ENCODE peak calls at places on chromosome 4, in seven cellular contexts. L, G, U, Y, M, K and S are unnamed samples.

GRCh38 chr4:70586841-70587240 is 5.2 kb upstream of the AMBN start:
- DNase-seq in L (no peak), G (no peak), U (no peak), Y (no peak), M (no peak), K (no peak), S (no peak)

GRCh38 chr4:15689540-15689939 is 7.9 kb downstream of the FAM200B start:
- DNase-seq in L (no peak), G (no peak), U (no peak), Y (no peak), M (no peak), K (no peak), S (no peak)

GRCh38 chr4:3302164-3302785 is 9.5 kb downstream of the RGS12 start:
- DNase-seq in L (no peak), G (peak), U (no peak), Y (no peak), M (no peak), K (no peak), S (peak)

GRCh38 chr4:4714330-4714729 is 145.1 kb upstream of the MSX1 start:
- DNase-seq in L (no peak), G (no peak), U (no peak), Y (no peak), M (no peak), K (no peak), S (no peak)

GRCh38 chr4:150367326-150367725 is 214.6 kb upstream of the MAB21L2 start:
- DNase-seq in L (no peak), G (no peak), U (no peak), Y (no peak), M (no peak), K (peak), S (no peak)

GRCh38 chr4:35943606-35944005 is 300.7 kb downstream of the ARAP2 start:
- DNase-seq in L (no peak), G (no peak), U (no peak), Y (no peak), M (no peak), K (no peak), S (no peak)

GRCh38 chr4:111806331-111806730 is 338.9 kb upstream of the FAM241A start:
- DNase-seq in L (no peak), G (no peak), U (peak), Y (no peak), M (peak), K (peak), S (no peak)

GRCh38 chr4:2837110-2837903 is 6.3 kb upstream of the ADD1 start:
- DNase-seq in L (no peak), G (no peak), U (no peak), Y (peak), M (no peak), K (no peak), S (no peak)

GRCh38 chr4:141080668-141081067 is 52.6 kb downstream of the RNF150 start:
- DNase-seq in L (no peak), G (no peak), U (no peak), Y (no peak), M (no peak), K (no peak), S (no peak)

GRCh38 chr4:58564695-58565094 is 1454.5 kb upstream of the IGFBP7 start:
- DNase-seq in L (no peak), G (no peak), U (no peak), Y (no peak), M (no peak), K (no peak), S (no peak)

GRCh38 chr4:4658051-4658450 is 116.2 kb upstream of the STX18 start:
- DNase-seq in L (no peak), G (no peak), U (peak), Y (no peak), M (no peak), K (no peak), S (no peak)

GRCh38 chr4:77800077-77800476 is 19.1 kb downstream of the CNOT6L start:
- DNase-seq in L (no peak), G (no peak), U (no peak), Y (no peak), M (no peak), K (no peak), S (no peak)

GRCh38 chr4:109548655-109549054 is 11.4 kb upstream of the MCUB start:
- DNase-seq in L (no peak), G (peak), U (no peak), Y (no peak), M (no peak), K (no peak), S (no peak)

GRCh38 chr4:157048248-157048647 is 27.7 kb upstream of the GLRB start:
- DNase-seq in L (peak), G (no peak), U (no peak), Y (peak), M (no peak), K (no peak), S (no peak)

GRCh38 chr4:85968945-85969830 is 390.7 kb downstream of the MAPK10 start:
- DNase-seq in L (no peak), G (peak), U (no peak), Y (no peak), M (peak), K (no peak), S (no peak)

GRCh38 chr4:161926033-161926828 is 237.6 kb downstream of the FSTL5 start:
- DNase-seq in L (no peak), G (no peak), U (no peak), Y (no peak), M (no peak), K (no peak), S (no peak)

GRCh38 chr4:128661529-128661928 is 148.0 kb upstream of the JADE1 start:
- DNase-seq in L (no peak), G (no peak), U (no peak), Y (no peak), M (no peak), K (no peak), S (no peak)

GRCh38 chr4:98151145-98151929 is 8.1 kb upstream of the STPG2 start:
- DNase-seq in L (no peak), G (no peak), U (no peak), Y (no peak), M (no peak), K (no peak), S (no peak)

GRCh38 chr4:24730256-24731001 is 64.9 kb upstream of the SOD3 start:
- DNase-seq in L (peak), G (no peak), U (no peak), Y (peak), M (no peak), K (no peak), S (no peak)

GRCh38 chr4:140903522-140903928 is 147.3 kb upstream of the TBC1D9 start:
- DNase-seq in L (no peak), G (no peak), U (no peak), Y (no peak), M (no peak), K (no peak), S (no peak)

GRCh38 chr4:182089326-182089725 is 153.9 kb upstream of the TENM3 start:
- DNase-seq in L (no peak), G (no peak), U (peak), Y (no peak), M (peak), K (no peak), S (no peak)

GRCh38 chr4:8840006-8840793 is 31.4 kb downstream of the HMX1 start:
- DNase-seq in L (peak), G (no peak), U (no peak), Y (peak), M (no peak), K (no peak), S (peak)

GRCh38 chr4:165137205-165137604 is 24.5 kb upstream of the TMEM192 start:
- DNase-seq in L (no peak), G (no peak), U (no peak), Y (no peak), M (no peak), K (no peak), S (no peak)

GRCh38 chr4:63937961-63938360 is 471.3 kb downstream of the TECRL start:
- DNase-seq in L (no peak), G (no peak), U (no peak), Y (no peak), M (no peak), K (no peak), S (no peak)

GRCh38 chr4:86759298-86759697 is 89.9 kb downstream of the SLC10A6 start:
- DNase-seq in L (no peak), G (no peak), U (no peak), Y (no peak), M (no peak), K (no peak), S (no peak)

GRCh38 chr4:2411786-2412510 is 6.5 kb downstream of the ZFYVE28 start:
- DNase-seq in L (no peak), G (no peak), U (no peak), Y (no peak), M (no peak), K (no peak), S (no peak)

GRCh38 chr4:140720387-140721087 is 35.6 kb downstream of the TBC1D9 start:
- DNase-seq in L (no peak), G (no peak), U (no peak), Y (no peak), M (peak), K (no peak), S (peak)

GRCh38 chr4:138182838-138183426 is 59.2 kb downstream of the SLC7A11 start:
- DNase-seq in L (no peak), G (peak), U (peak), Y (no peak), M (peak), K (no peak), S (no peak)

GRCh38 chr4:140943887-140944515 is 187.8 kb upstream of the TBC1D9 start:
- DNase-seq in L (no peak), G (no peak), U (no peak), Y (no peak), M (no peak), K (no peak), S (no peak)

GRCh38 chr4:107036602-107037151 is 564 bp upstream of the DKK2 start:
- DNase-seq in L (peak), G (peak), U (no peak), Y (no peak), M (no peak), K (no peak), S (no peak)

GRCh38 chr4:62709618-62710252 is 1509.6 kb downstream of the ADGRL3 start:
- DNase-seq in L (no peak), G (no peak), U (no peak), Y (no peak), M (peak), K (no peak), S (no peak)

GRCh38 chr4:76011700-76012387 is 4.5 kb upstream of the CXCL9 start:
- DNase-seq in L (no peak), G (peak), U (no peak), Y (peak), M (no peak), K (no peak), S (no peak)

DNA sequence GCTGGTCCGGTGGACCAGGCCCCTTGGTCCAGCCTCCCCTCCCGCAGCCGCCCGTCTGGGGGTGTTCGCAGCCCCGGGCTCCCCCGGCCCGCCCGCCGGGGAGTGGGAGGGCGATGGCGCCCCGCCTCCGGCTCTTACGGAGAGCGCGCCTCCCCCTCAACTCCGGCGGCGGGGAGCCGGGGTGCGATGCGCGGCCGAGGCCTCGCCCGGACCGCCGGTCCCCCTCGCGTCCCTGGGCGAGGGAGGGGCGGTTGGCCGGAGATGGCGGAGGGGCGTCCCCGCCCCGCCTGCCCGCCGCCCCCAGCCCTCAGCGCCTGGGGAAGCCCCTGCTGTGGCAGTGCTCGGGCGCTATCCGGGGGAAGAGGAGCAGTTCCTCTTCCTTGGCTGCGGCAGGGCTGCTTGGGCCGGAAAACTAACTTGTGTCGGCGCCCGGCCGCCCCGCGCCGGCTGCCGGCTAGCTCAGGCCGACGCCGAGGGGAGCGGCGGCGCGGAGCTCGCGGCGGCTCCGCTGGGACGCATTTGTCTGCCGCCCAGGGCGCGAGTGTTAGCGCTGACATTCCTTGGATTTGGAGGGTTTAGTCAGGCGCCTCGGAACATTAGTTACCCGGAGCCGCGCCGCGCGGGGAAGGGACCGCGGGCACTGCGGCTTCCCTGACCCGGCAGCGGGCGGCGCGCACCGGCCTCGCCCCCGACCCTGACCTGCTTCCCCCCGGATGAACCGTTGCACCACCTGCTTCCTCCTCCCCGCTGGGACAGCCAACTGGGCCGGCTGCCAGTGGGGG is 1.0 kb downstream of the GALNT7 start:
- DNase-seq in L (peak), G (peak), U (no peak), Y (peak), M (no peak), K (no peak), S (peak)
- TF ChIP-seq POLR2AphosphoS5 in L (no peak), G (peak), U (no peak), Y (no peak), M (no peak), K (no peak), S (peak)

GRCh38 chr4:987689-988513 is 1.1 kb downstream of the IDUA start:
- DNase-seq in L (no peak), G (no peak), U (no peak), Y (no peak), M (no peak), K (no peak), S (no peak)

GRCh38 chr4:988726-989721 is 2.2 kb downstream of the IDUA start:
- DNase-seq in L (no peak), G (no peak), U (no peak), Y (no peak), M (no peak), K (no peak), S (no peak)

GRCh38 chr4:986428-986948 is 356 bp upstream of the IDUA start:
- DNase-seq in L (no peak), G (no peak), U (no peak), Y (no peak), M (no peak), K (no peak), S (no peak)

GRCh38 chr4:985123-985830 is 1.6 kb upstream of the IDUA start:
- DNase-seq in L (no peak), G (peak), U (no peak), Y (peak), M (peak), K (no peak), S (peak)

DNA sequence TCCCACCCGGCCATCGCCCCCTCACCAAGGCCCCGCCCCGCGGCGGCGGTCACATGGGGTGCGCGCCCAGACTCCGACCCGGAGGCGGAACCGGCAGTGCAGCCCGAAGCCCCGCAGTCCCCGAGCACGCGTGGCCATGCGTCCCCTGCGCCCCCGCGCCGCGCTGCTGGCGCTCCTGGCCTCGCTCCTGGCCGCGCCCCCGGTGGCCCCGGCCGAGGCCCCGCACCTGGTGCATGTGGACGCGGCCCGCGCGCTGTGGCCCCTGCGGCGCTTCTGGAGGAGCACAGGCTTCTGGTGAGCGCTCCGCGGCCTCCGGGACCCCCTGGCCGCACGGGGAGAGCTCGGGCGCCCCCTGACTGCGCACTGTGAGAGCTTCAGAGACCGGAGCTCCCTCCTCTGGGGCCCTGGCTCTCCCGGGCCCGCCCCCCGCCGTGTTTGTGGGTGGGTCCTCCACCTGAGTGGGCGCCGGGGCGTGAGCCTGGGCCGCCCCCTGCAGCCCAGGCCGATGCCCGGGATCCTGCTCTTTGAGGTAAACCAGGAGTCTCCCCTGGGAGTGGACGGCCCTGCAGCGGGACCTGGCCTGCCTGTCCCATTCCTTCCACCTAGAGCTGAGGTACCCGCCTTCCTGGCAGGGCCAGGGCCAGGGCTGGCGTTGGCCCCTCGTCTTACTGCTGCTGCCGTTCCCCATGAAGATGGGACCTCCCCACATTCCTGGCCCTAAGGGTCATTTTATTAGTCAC is at the start of gene IDUA:
- DNase-seq in L (peak), G (peak), U (peak), Y (peak), M (peak), K (no peak), S (peak)
- TF ChIP-seq POLR2AphosphoS5 in L (no peak), G (peak), U (peak), Y (no peak), M (no peak), K (no peak), S (peak)

GRCh38 chr4:125368684-125369083 is 53.9 kb downstream of the FAT4 start:
- DNase-seq in L (no peak), G (peak), U (no peak), Y (no peak), M (no peak), K (no peak), S (no peak)
- TF ChIP-seq POLR2AphosphoS5 in L (no peak), G (no peak), U (no peak), Y (no peak), M (no peak), K (no peak), S (no peak)

GRCh38 chr4:7020290-7020689 is 22.9 kb upstream of the TADA2B start:
- DNase-seq in L (no peak), G (no peak), U (no peak), Y (no peak), M (no peak), K (no peak), S (peak)

GRCh38 chr4:7021355-7021754 is 21.8 kb upstream of the TADA2B start:
- DNase-seq in L (no peak), G (no peak), U (no peak), Y (no peak), M (no peak), K (no peak), S (no peak)

GRCh38 chr4:7023486-7023885 is 19.7 kb upstream of the TADA2B start:
- DNase-seq in L (no peak), G (no peak), U (no peak), Y (no peak), M (no peak), K (no peak), S (peak)

GRCh38 chr4:7020856-7021255 is 22.3 kb upstream of the TADA2B start:
- DNase-seq in L (no peak), G (no peak), U (no peak), Y (no peak), M (no peak), K (no peak), S (peak)

DNA sequence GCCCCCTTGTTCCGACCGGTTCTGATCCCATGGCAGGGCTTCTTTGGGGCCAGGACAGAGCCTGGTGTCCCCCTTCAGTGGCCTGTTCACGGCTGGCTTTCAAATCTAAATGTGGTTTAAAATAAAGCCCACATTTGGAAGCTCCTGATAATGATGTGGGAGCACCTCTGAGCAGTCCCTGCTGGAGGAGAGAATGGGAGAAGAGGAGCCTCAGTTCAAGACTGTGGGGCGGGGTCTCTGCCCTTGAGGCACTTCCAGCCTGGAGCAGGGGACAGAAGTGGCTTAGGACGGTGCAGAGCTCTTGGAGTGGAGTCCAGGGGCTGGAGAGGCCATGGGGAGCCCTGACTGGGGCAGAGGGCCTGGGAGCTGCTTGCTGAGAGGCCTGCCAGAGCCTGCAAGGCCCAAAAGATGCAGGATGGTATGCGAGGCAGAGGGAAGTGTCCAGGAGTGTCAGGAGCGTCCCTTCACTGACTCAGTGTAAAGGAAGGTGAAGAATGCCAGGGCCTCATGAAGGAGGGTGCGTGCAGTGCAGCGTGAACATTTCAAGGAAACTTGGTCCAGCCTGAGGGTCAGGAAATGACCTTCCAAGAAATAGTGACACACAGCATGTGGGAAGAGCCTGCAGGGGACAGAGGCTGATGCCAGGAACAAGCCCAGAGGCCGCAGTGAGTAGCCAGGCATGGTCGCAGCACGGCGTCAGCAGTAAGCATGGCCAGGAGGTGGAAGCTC is 21.1 kb upstream of the TADA2B start:
- DNase-seq in L (no peak), G (no peak), U (no peak), Y (no peak), M (no peak), K (no peak), S (peak)
- TF ChIP-seq POLR2AphosphoS5 in L (no peak), G (no peak), U (no peak), Y (no peak), M (no peak), K (no peak), S (no peak)

DNA sequence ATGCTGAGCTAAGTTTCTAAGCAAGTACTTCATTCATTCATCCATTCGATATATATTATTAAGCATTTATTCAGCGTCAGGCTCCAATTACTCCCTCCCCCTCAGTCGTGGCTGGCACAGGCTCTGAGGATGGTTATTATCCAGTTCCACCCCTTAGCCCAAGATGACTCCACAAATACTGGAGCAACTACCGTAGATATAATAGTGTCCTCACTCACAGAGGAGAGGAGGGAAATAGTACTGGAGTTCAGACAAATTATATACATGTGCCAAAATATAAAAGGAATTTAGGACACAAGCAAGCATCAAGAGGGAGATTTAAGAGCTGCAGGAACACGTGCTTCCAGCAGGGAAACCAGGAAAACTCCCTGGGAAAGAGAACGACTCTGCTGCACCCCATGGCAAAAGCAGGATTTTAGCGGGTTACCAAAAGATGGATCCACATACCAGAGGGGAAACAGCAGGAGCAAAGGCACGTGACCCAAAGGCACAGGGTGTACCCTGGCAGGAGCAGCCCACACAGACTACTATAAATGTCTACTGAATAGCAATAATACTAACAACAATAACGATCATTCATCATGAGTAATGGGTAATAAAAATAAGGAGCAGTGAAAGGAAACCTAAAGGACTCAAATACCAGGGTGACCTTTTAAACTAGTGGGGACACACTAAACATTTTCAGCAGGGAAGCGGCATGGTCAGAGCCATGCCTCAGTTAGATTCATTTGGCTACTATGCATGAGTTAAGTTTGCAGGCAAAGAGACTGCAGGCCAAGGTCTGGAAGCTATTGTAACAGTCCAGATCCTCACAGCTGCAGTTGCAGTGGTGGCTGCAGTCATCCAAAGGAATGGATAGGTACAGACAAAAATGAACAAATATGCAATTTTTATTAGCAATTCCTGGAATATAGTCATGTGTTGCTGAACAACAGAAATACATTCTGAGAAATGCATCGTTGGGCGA is 153.7 kb downstream of the APBB2 start:
- DNase-seq in L (no peak), G (no peak), U (no peak), Y (peak), M (no peak), K (no peak), S (no peak)
- TF ChIP-seq POLR2AphosphoS5 in L (no peak), G (no peak), U (no peak), Y (peak), M (no peak), K (no peak), S (no peak)